ENCODE peak calls at places on chromosomes 3 and 15, in nine cellular contexts. One of them, this sample, is unnamed.

GRCh38 chr3:184260571-184261269 is 633 bp downstream of the CAMK2N2 start:
- DNase-seq in neural crest cell: no peak
- DNase-seq in CD8-positive, alpha-beta T cell: no peak
- DNase-seq in RWPE1: no peak
- DNase-seq in spleen: no peak
- DNase-seq in LoVo: no peak
- DNase-seq in activated CD8-positive, alpha-beta memory T cell treated with anti-CD3 and anti-CD28 coated beads, Interleukin-2, amount 50 U/mL, for 48 hours: no peak
- DNase-seq in stomach: no peak
- DNase-seq in ELR: no peak
- DNase-seq in this sample: peak; percentile 88

GRCh38 chr3:127037971-127038446 is 55.1 kb downstream of the PLXNA1 start:
- DNase-seq in neural crest cell: no peak
- DNase-seq in CD8-positive, alpha-beta T cell: no peak
- DNase-seq in RWPE1: no peak
- DNase-seq in spleen: peak; percentile 51
- DNase-seq in LoVo: no peak
- DNase-seq in activated CD8-positive, alpha-beta memory T cell treated with anti-CD3 and anti-CD28 coated beads, Interleukin-2, amount 50 U/mL, for 48 hours: no peak
- DNase-seq in stomach: no peak
- DNase-seq in ELR: no peak
- DNase-seq in this sample: peak; percentile 66

GRCh38 chr3:178320481-178321352 is 215.5 kb upstream of the KCNMB2 start:
- DNase-seq in neural crest cell: no peak
- DNase-seq in CD8-positive, alpha-beta T cell: no peak
- DNase-seq in RWPE1: no peak
- DNase-seq in spleen: no peak
- DNase-seq in LoVo: no peak
- DNase-seq in activated CD8-positive, alpha-beta memory T cell treated with anti-CD3 and anti-CD28 coated beads, Interleukin-2, amount 50 U/mL, for 48 hours: no peak
- DNase-seq in stomach: peak; percentile 31
- DNase-seq in ELR: no peak
- DNase-seq in this sample: no peak

GRCh38 chr15:56844463-56844862 is 74.0 kb upstream of the TCF12 start:
- DNase-seq in neural crest cell: no peak
- DNase-seq in CD8-positive, alpha-beta T cell: no peak
- DNase-seq in RWPE1: no peak
- DNase-seq in spleen: no peak
- DNase-seq in LoVo: no peak
- DNase-seq in activated CD8-positive, alpha-beta memory T cell treated with anti-CD3 and anti-CD28 coated beads, Interleukin-2, amount 50 U/mL, for 48 hours: no peak
- DNase-seq in stomach: no peak
- DNase-seq in ELR: no peak
- DNase-seq in this sample: no peak

GRCh38 chr15:69666441-69666882 is 213.8 kb downstream of the RPLP1 start:
- DNase-seq in neural crest cell: no peak
- DNase-seq in CD8-positive, alpha-beta T cell: peak; percentile 19
- DNase-seq in RWPE1: no peak
- DNase-seq in spleen: peak; percentile 83
- DNase-seq in LoVo: no peak
- DNase-seq in activated CD8-positive, alpha-beta memory T cell treated with anti-CD3 and anti-CD28 coated beads, Interleukin-2, amount 50 U/mL, for 48 hours: peak; percentile 63
- DNase-seq in stomach: no peak
- DNase-seq in ELR: no peak
- DNase-seq in this sample: no peak

GRCh38 chr3:182668541-182668940 is 124.8 kb upstream of the ATP11B start:
- DNase-seq in neural crest cell: no peak
- DNase-seq in CD8-positive, alpha-beta T cell: no peak
- DNase-seq in RWPE1: peak; percentile 73
- DNase-seq in spleen: no peak
- DNase-seq in LoVo: no peak
- DNase-seq in activated CD8-positive, alpha-beta memory T cell treated with anti-CD3 and anti-CD28 coated beads, Interleukin-2, amount 50 U/mL, for 48 hours: no peak
- DNase-seq in stomach: no peak
- DNase-seq in ELR: no peak
- DNase-seq in this sample: no peak

GRCh38 chr15:79009388-79009787 is 64.5 kb upstream of the CTSH start:
- DNase-seq in neural crest cell: no peak
- DNase-seq in CD8-positive, alpha-beta T cell: no peak
- DNase-seq in RWPE1: no peak
- DNase-seq in spleen: peak; percentile 22
- DNase-seq in LoVo: no peak
- DNase-seq in activated CD8-positive, alpha-beta memory T cell treated with anti-CD3 and anti-CD28 coated beads, Interleukin-2, amount 50 U/mL, for 48 hours: no peak
- DNase-seq in stomach: no peak
- DNase-seq in ELR: no peak
- DNase-seq in this sample: no peak

GRCh38 chr3:173653781-173654180 is 256.2 kb downstream of the NLGN1 start:
- DNase-seq in neural crest cell: no peak
- DNase-seq in CD8-positive, alpha-beta T cell: no peak
- DNase-seq in RWPE1: no peak
- DNase-seq in spleen: no peak
- DNase-seq in LoVo: no peak
- DNase-seq in activated CD8-positive, alpha-beta memory T cell treated with anti-CD3 and anti-CD28 coated beads, Interleukin-2, amount 50 U/mL, for 48 hours: no peak
- DNase-seq in stomach: no peak
- DNase-seq in ELR: peak; percentile 64
- DNase-seq in this sample: no peak

GRCh38 chr3:49641921-49642707 is 32.0 kb upstream of the APEH start:
- DNase-seq in neural crest cell: no peak
- DNase-seq in CD8-positive, alpha-beta T cell: no peak
- DNase-seq in RWPE1: no peak
- DNase-seq in spleen: peak; percentile 63
- DNase-seq in LoVo: no peak
- DNase-seq in activated CD8-positive, alpha-beta memory T cell treated with anti-CD3 and anti-CD28 coated beads, Interleukin-2, amount 50 U/mL, for 48 hours: no peak
- DNase-seq in stomach: no peak
- DNase-seq in ELR: no peak
- DNase-seq in this sample: peak; percentile 36

GRCh38 chr3:186054481-186055399 is 54.1 kb downstream of the ETV5 start:
- DNase-seq in neural crest cell: no peak
- DNase-seq in CD8-positive, alpha-beta T cell: no peak
- DNase-seq in RWPE1: no peak
- DNase-seq in spleen: no peak
- DNase-seq in LoVo: no peak
- DNase-seq in activated CD8-positive, alpha-beta memory T cell treated with anti-CD3 and anti-CD28 coated beads, Interleukin-2, amount 50 U/mL, for 48 hours: no peak
- DNase-seq in stomach: no peak
- DNase-seq in ELR: no peak
- DNase-seq in this sample: no peak

GRCh38 chr15:45551691-45552090 is 29.1 kb upstream of the SLC30A4 start:
- DNase-seq in neural crest cell: no peak
- DNase-seq in CD8-positive, alpha-beta T cell: no peak
- DNase-seq in RWPE1: no peak
- DNase-seq in spleen: no peak
- DNase-seq in LoVo: no peak
- DNase-seq in activated CD8-positive, alpha-beta memory T cell treated with anti-CD3 and anti-CD28 coated beads, Interleukin-2, amount 50 U/mL, for 48 hours: no peak
- DNase-seq in stomach: no peak
- DNase-seq in ELR: no peak
- DNase-seq in this sample: no peak

GRCh38 chr3:58321791-58322190 is 10.9 kb upstream of the PXK start:
- DNase-seq in neural crest cell: no peak
- DNase-seq in CD8-positive, alpha-beta T cell: no peak
- DNase-seq in RWPE1: no peak
- DNase-seq in spleen: no peak
- DNase-seq in LoVo: no peak
- DNase-seq in activated CD8-positive, alpha-beta memory T cell treated with anti-CD3 and anti-CD28 coated beads, Interleukin-2, amount 50 U/mL, for 48 hours: no peak
- DNase-seq in stomach: no peak
- DNase-seq in ELR: no peak
- DNase-seq in this sample: no peak

GRCh38 chr3:63886843-63887242 is 23.2 kb downstream of the ATXN7 start:
- DNase-seq in neural crest cell: no peak
- DNase-seq in CD8-positive, alpha-beta T cell: no peak
- DNase-seq in RWPE1: no peak
- DNase-seq in spleen: no peak
- DNase-seq in LoVo: no peak
- DNase-seq in activated CD8-positive, alpha-beta memory T cell treated with anti-CD3 and anti-CD28 coated beads, Interleukin-2, amount 50 U/mL, for 48 hours: no peak
- DNase-seq in stomach: no peak
- DNase-seq in ELR: no peak
- DNase-seq in this sample: no peak

GRCh38 chr15:68979036-68979435 is 35.5 kb upstream of the NOX5 start:
- DNase-seq in neural crest cell: no peak
- DNase-seq in CD8-positive, alpha-beta T cell: no peak
- DNase-seq in RWPE1: no peak
- DNase-seq in spleen: no peak
- DNase-seq in LoVo: no peak
- DNase-seq in activated CD8-positive, alpha-beta memory T cell treated with anti-CD3 and anti-CD28 coated beads, Interleukin-2, amount 50 U/mL, for 48 hours: no peak
- DNase-seq in stomach: no peak
- DNase-seq in ELR: no peak
- DNase-seq in this sample: no peak

GRCh38 chr3:122680381-122681293 is at the start of gene PARP14:
- DNase-seq in neural crest cell: peak; percentile 28
- DNase-seq in CD8-positive, alpha-beta T cell: peak; percentile 56
- DNase-seq in RWPE1: peak; percentile 66
- DNase-seq in spleen: peak; percentile 93
- DNase-seq in LoVo: peak; percentile 77
- DNase-seq in activated CD8-positive, alpha-beta memory T cell treated with anti-CD3 and anti-CD28 coated beads, Interleukin-2, amount 50 U/mL, for 48 hours: peak; percentile 81
- DNase-seq in stomach: peak; percentile 79
- DNase-seq in ELR: peak; percentile 83
- DNase-seq in this sample: peak; percentile 87

GRCh38 chr3:120370463-120370862 is 21.3 kb upstream of the LRRC58 start:
- DNase-seq in neural crest cell: no peak
- DNase-seq in CD8-positive, alpha-beta T cell: no peak
- DNase-seq in RWPE1: no peak
- DNase-seq in spleen: no peak
- DNase-seq in LoVo: no peak
- DNase-seq in activated CD8-positive, alpha-beta memory T cell treated with anti-CD3 and anti-CD28 coated beads, Interleukin-2, amount 50 U/mL, for 48 hours: no peak
- DNase-seq in stomach: no peak
- DNase-seq in ELR: no peak
- DNase-seq in this sample: no peak

This sample was measured in osteoblast.